ENCODE peak calls at places on chromosome 16, in six cellular contexts. One of them, this sample, is unnamed. For H3K27me3, the result is how much of the 10 kb centered on the place peaks cover.

GRCh38 chr16:4564661-4565267 is 8.6 kb downstream of the C16orf96 start:
- DNase-seq in ovary: no peak
- DNase-seq in brain microvascular endothelial cell: no peak
- DNase-seq in left ventricle myocardium inferior: no peak
- DNase-seq in PC-9: no peak
- DNase-seq in lower lobe of right lung: no peak
- DNase-seq in this sample: no peak

GRCh38 chr16:76784530-76784929 is 406.5 kb upstream of the MON1B start:
- DNase-seq in ovary: no peak
- DNase-seq in PC-9: no peak
- DNase-seq in lower lobe of right lung: no peak
- DNase-seq in left ventricle myocardium inferior: no peak
- DNase-seq in brain microvascular endothelial cell: no peak
- DNase-seq in this sample: no peak

GRCh38 chr16:74605332-74605731 is 1.6 kb downstream of the GLG1 start:
- DNase-seq in PC-9: no peak
- DNase-seq in brain microvascular endothelial cell: no peak
- DNase-seq in left ventricle myocardium inferior: no peak
- DNase-seq in ovary: no peak
- DNase-seq in lower lobe of right lung: no peak
- DNase-seq in this sample: no peak

GRCh38 chr16:88783391-88784073 is 1.5 kb downstream of the PIEZO1 start:
- DNase-seq in lower lobe of right lung: peak
- DNase-seq in ovary: no peak
- DNase-seq in brain microvascular endothelial cell: no peak
- DNase-seq in PC-9: no peak
- DNase-seq in left ventricle myocardium inferior: no peak
- DNase-seq in this sample: no peak

GRCh38 chr16:50305441-50306061 is 39.2 kb downstream of the ADCY7 start:
- DNase-seq in brain microvascular endothelial cell: no peak
- DNase-seq in lower lobe of right lung: peak
- DNase-seq in ovary: no peak
- DNase-seq in left ventricle myocardium inferior: no peak
- DNase-seq in PC-9: no peak
- DNase-seq in this sample: no peak

GRCh38 chr16:21163576-21163975 is 5.1 kb downstream of the LDAF1 start:
- DNase-seq in lower lobe of right lung: no peak
- DNase-seq in left ventricle myocardium inferior: no peak
- DNase-seq in ovary: no peak
- DNase-seq in brain microvascular endothelial cell: no peak
- DNase-seq in PC-9: no peak
- DNase-seq in this sample: no peak

GRCh38 chr16:85604145-85604705 is 8.9 kb upstream of the GSE1 start:
- DNase-seq in lower lobe of right lung: no peak
- DNase-seq in brain microvascular endothelial cell: no peak
- DNase-seq in PC-9: no peak
- DNase-seq in ovary: no peak
- DNase-seq in left ventricle myocardium inferior: no peak
- DNase-seq in this sample: no peak

GRCh38 chr16:17395849-17396480 is 74.8 kb downstream of the XYLT1 start:
- DNase-seq in brain microvascular endothelial cell: no peak
- DNase-seq in left ventricle myocardium inferior: no peak
- DNase-seq in lower lobe of right lung: no peak
- DNase-seq in PC-9: no peak
- DNase-seq in ovary: peak
- DNase-seq in this sample: no peak

GRCh38 chr16:64589836-64590235 is 532.0 kb downstream of the CDH11 start:
- DNase-seq in left ventricle myocardium inferior: no peak
- DNase-seq in PC-9: no peak
- DNase-seq in lower lobe of right lung: no peak
- DNase-seq in brain microvascular endothelial cell: peak
- DNase-seq in ovary: no peak
- DNase-seq in this sample: no peak

GRCh38 chr16:8167436-8167835 is 422.9 kb downstream of the TMEM114 start:
- DNase-seq in ovary: no peak
- DNase-seq in lower lobe of right lung: no peak
- DNase-seq in left ventricle myocardium inferior: no peak
- DNase-seq in PC-9: no peak
- DNase-seq in brain microvascular endothelial cell: no peak
- DNase-seq in this sample: no peak

GRCh38 chr16:55597928-55598327 is 31.4 kb downstream of the CAPNS2 start:
- DNase-seq in PC-9: no peak
- DNase-seq in left ventricle myocardium inferior: no peak
- DNase-seq in ovary: no peak
- DNase-seq in brain microvascular endothelial cell: no peak
- DNase-seq in lower lobe of right lung: no peak
- DNase-seq in this sample: no peak

GRCh38 chr16:2966043-2966802 is 2.1 kb downstream of the KREMEN2 start:
- DNase-seq in brain microvascular endothelial cell: no peak
- DNase-seq in PC-9: no peak
- DNase-seq in left ventricle myocardium inferior: no peak
- DNase-seq in ovary: no peak
- DNase-seq in lower lobe of right lung: peak
- DNase-seq in this sample: peak

GRCh38 chr16:2963611-2964415 is at the start of gene KREMEN2:
- DNase-seq in left ventricle myocardium inferior: no peak
- DNase-seq in lower lobe of right lung: peak
- DNase-seq in brain microvascular endothelial cell: no peak
- DNase-seq in PC-9: peak
- DNase-seq in ovary: no peak
- DNase-seq in this sample: peak

GRCh38 chr16:2962334-2963073 is 1.6 kb upstream of the KREMEN2 start:
- DNase-seq in PC-9: no peak
- DNase-seq in ovary: no peak
- DNase-seq in left ventricle myocardium inferior: no peak
- DNase-seq in lower lobe of right lung: no peak
- DNase-seq in brain microvascular endothelial cell: no peak
- DNase-seq in this sample: no peak

GRCh38 chr16:2963074-2963610 is 933 bp upstream of the KREMEN2 start:
- DNase-seq in lower lobe of right lung: peak
- DNase-seq in brain microvascular endothelial cell: no peak
- DNase-seq in PC-9: no peak
- DNase-seq in ovary: no peak
- DNase-seq in left ventricle myocardium inferior: no peak
- DNase-seq in this sample: peak

DNA sequence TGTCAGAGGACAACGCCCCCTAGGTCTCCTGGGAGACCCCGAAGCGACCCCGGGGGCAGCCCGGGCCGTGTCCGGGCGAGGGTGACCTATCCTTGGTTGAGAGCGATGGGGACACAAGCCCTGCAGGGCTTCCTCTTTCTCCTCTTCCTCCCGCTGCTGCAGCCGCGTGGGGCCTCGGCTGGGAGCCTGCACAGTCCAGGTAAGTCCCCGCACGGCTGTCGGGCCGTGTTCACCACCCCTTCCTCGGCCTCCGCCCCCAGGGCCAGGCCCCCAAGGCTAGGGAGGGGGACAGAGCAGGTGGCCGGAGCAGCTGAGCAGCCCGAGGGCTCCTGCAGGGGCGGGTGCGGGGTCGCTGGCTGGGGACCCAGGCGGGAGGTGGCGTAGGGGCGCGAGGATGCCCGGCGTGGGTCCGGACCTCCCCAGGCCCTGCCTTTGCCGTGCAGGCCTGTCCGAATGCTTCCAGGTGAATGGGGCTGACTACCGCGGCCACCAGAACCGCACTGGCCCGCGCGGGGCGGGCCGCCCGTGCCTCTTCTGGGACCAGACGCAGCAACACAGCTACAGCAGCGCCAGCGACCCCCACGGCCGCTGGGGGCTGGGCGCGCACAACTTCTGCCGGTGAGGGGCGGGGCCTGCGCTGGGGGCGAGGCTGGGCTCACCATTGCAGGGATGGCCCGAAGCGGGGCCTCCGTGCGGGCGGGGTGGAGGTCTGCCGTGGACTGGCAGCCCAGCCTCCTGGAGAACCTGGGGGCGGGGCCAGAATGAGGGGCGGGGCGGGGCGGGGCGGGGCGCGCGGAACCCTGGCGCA is 545 bp downstream of the KREMEN2 start:
- DNase-seq in brain microvascular endothelial cell: no peak
- DNase-seq in left ventricle myocardium inferior: no peak
- DNase-seq in ovary: no peak
- DNase-seq in PC-9: peak
- DNase-seq in lower lobe of right lung: peak
- DNase-seq in this sample: peak
- H3K27me3 ChIP-seq in brain microvascular endothelial cell: half or more
- H3K27me3 ChIP-seq in left ventricle myocardium inferior: half or more
- H3K27me3 ChIP-seq in ovary: under half
- H3K27me3 ChIP-seq in PC-9: under half
- H3K27me3 ChIP-seq in lower lobe of right lung: half or more
- H3K27me3 ChIP-seq in this sample: under half

GRCh38 chr16:47753620-47754019 is 292.5 kb downstream of the PHKB start:
- DNase-seq in brain microvascular endothelial cell: no peak
- DNase-seq in PC-9: no peak
- DNase-seq in ovary: no peak
- DNase-seq in lower lobe of right lung: no peak
- DNase-seq in left ventricle myocardium inferior: no peak
- DNase-seq in this sample: no peak
- H3K27ac ChIP-seq in brain microvascular endothelial cell: no peak
- H3K27ac ChIP-seq in PC-9: no peak
- H3K27ac ChIP-seq in ovary: no peak
- H3K27ac ChIP-seq in lower lobe of right lung: no peak
- H3K27ac ChIP-seq in left ventricle myocardium inferior: no peak
- H3K27ac ChIP-seq in this sample: no peak

GRCh38 chr16:87012954-87013938 is 303.9 kb downstream of the C16orf95 start:
- DNase-seq in lower lobe of right lung: no peak
- DNase-seq in PC-9: no peak
- DNase-seq in ovary: no peak
- DNase-seq in left ventricle myocardium inferior: no peak
- DNase-seq in brain microvascular endothelial cell: no peak
- DNase-seq in this sample: no peak

GRCh38 chr16:87014112-87014511 is 303.1 kb downstream of the C16orf95 start:
- DNase-seq in left ventricle myocardium inferior: no peak
- DNase-seq in lower lobe of right lung: no peak
- DNase-seq in brain microvascular endothelial cell: no peak
- DNase-seq in ovary: no peak
- DNase-seq in PC-9: no peak
- DNase-seq in this sample: no peak

GRCh38 chr16:87016636-87017035 is 300.6 kb downstream of the C16orf95 start:
- DNase-seq in ovary: no peak
- DNase-seq in PC-9: no peak
- DNase-seq in lower lobe of right lung: no peak
- DNase-seq in brain microvascular endothelial cell: no peak
- DNase-seq in left ventricle myocardium inferior: no peak
- DNase-seq in this sample: no peak

GRCh38 chr16:87016056-87016455 is 301.1 kb downstream of the C16orf95 start:
- DNase-seq in PC-9: no peak
- DNase-seq in lower lobe of right lung: no peak
- DNase-seq in ovary: no peak
- DNase-seq in brain microvascular endothelial cell: no peak
- DNase-seq in left ventricle myocardium inferior: no peak
- DNase-seq in this sample: no peak

DNA sequence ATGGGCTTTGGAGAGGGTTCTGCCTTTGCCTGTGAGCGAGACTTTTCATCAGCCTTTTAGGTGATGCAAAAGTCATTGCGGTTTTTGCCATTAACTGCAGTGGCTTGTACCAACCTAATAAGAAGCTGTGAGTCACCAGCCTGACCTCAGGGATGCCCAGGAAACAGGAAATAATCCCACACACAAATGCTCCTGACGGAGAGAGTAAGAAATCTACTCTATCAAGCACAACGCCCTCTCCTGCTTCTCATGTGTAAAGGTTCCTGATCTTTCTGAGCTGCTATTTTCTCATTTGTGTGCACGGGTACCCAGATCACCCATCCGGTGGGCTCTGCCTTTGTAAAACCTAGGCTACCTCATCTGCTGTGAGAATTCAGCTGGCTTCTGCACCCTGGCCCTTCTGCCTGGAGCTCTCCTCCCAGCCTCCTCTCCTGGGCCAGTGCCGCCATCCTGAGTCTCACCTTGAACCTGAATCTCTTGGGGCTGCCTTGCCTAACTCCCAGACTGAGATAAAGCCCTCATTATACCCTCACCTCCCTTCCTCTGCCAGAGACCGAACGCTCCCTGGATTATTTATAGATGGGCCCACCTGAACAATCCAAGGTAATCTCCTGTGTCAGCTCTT is 299.7 kb downstream of the C16orf95 start:
- DNase-seq in ovary: no peak
- DNase-seq in lower lobe of right lung: no peak
- DNase-seq in PC-9: peak
- DNase-seq in left ventricle myocardium inferior: no peak
- DNase-seq in brain microvascular endothelial cell: peak
- DNase-seq in this sample: no peak
- TF ChIP-seq CTCF in ovary: no peak
- TF ChIP-seq CTCF in lower lobe of right lung: no peak
- TF ChIP-seq CTCF in PC-9: peak
- TF ChIP-seq CTCF in left ventricle myocardium inferior: no peak
- TF ChIP-seq CTCF in brain microvascular endothelial cell: peak
- TF ChIP-seq CTCF in this sample: peak

GRCh38 chr16:1534021-1535020 is 855 bp downstream of the TMEM204 start:
- DNase-seq in brain microvascular endothelial cell: no peak
- DNase-seq in left ventricle myocardium inferior: no peak
- DNase-seq in ovary: peak
- DNase-seq in PC-9: no peak
- DNase-seq in lower lobe of right lung: no peak
- DNase-seq in this sample: no peak

GRCh38 chr16:1537138-1537577 is 3.7 kb downstream of the TMEM204 start:
- DNase-seq in PC-9: no peak
- DNase-seq in lower lobe of right lung: peak
- DNase-seq in left ventricle myocardium inferior: no peak
- DNase-seq in ovary: no peak
- DNase-seq in brain microvascular endothelial cell: no peak
- DNase-seq in this sample: no peak

GRCh38 chr16:1536601-1537000 is 3.1 kb downstream of the TMEM204 start:
- DNase-seq in PC-9: no peak
- DNase-seq in left ventricle myocardium inferior: no peak
- DNase-seq in lower lobe of right lung: no peak
- DNase-seq in brain microvascular endothelial cell: no peak
- DNase-seq in ovary: no peak
- DNase-seq in this sample: no peak

GRCh38 chr16:1533443-1533951 is at the start of gene TMEM204:
- DNase-seq in left ventricle myocardium inferior: peak
- DNase-seq in PC-9: no peak
- DNase-seq in brain microvascular endothelial cell: peak
- DNase-seq in lower lobe of right lung: no peak
- DNase-seq in ovary: peak
- DNase-seq in this sample: no peak

DNA sequence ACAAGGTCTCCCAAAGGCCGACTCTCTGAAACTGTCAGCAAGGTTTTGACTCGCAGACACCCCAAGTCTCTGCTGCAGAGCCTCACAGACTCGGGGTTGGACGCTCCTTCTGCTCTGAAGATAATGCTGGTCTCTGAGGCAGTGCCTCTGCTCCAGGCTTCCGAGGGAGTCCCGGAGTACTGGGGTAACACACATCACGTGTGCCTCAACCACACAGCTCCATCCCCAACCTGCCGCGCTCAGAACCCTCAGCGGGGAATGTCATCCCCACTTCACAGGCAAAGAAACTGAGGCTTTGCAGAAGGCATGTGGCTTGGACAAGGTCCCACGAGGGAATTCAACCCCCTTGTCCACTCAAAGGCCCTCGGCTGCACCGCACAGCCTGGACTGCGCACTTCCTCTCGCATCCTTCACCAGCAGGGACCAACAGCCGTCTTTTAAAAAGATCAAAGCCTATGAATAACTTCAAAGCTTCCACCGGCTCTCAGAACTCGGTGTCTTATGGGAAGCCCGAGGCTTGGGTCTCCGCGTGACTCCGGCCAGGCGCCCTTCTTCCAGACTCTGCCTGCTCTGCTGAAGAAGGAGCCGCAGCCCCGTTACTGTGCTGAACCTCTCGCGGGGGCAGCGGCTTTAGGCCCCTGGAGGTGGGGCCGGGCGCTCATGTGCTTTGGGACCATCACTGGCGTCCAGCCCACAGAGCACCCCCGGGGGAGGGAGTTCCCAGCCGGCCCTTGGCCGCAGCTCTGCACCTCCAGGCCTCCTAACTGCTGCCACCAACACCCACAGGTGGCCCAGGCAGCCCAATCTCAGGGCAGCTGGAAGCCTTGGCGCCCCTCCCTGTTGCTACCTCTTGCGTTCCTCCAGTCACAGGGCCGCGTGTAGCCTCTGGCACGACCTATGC is 2.2 kb downstream of the TMEM204 start:
- DNase-seq in PC-9: no peak
- DNase-seq in brain microvascular endothelial cell: no peak
- DNase-seq in lower lobe of right lung: no peak
- DNase-seq in ovary: peak
- DNase-seq in left ventricle myocardium inferior: no peak
- DNase-seq in this sample: no peak
- H3K27me3 ChIP-seq in PC-9: under half
- H3K27me3 ChIP-seq in brain microvascular endothelial cell: under half
- H3K27me3 ChIP-seq in lower lobe of right lung: under half
- H3K27me3 ChIP-seq in ovary: under half
- H3K27me3 ChIP-seq in left ventricle myocardium inferior: under half
- H3K27me3 ChIP-seq in this sample: under half

This sample was measured in WERI-Rb-1.